ENCODE peak calls at places on chromosomes 11 and 22, in five cellular contexts. Q is HS-5; M is CD4-positive, alpha-beta T cell; Z is GM13976; T is ovary. C is an unnamed sample.

GRCh38 chr11:116874251-116874650 is 36.8 kb upstream of the APOA1 start:
- DNase-seq in Q (no peak), M (no peak), Z (no peak), T (no peak), C (no peak)

GRCh38 chr22:36884314-36885158 is 23.7 kb downstream of the NCF4 start:
- DNase-seq in Q (no peak), M (no peak), Z (no peak), T (no peak), C (no peak)

GRCh38 chr22:39188809-39189208 is 36.3 kb upstream of the CBX7 start:
- DNase-seq in Q (no peak), M (no peak), Z (no peak), T (no peak), C (no peak)

GRCh38 chr22:49670610-49671330 is 156.9 kb downstream of the BRD1 start:
- DNase-seq in Q (no peak), M (no peak), Z (peak; percentile 67), T (no peak), C (peak; percentile 59)

GRCh38 chr11:67357831-67358555 is 4.6 kb upstream of the POLD4 start:
- DNase-seq in Q (no peak), M (no peak), Z (no peak), T (no peak), C (no peak)

GRCh38 chr11:43709689-43710088 is 29.2 kb downstream of the HSD17B12 start:
- DNase-seq in Q (no peak), M (no peak), Z (no peak), T (no peak), C (no peak)

GRCh38 chr11:110121204-110121603 is 28.0 kb downstream of the ZC3H12C start:
- DNase-seq in Q (peak; percentile 54), M (no peak), Z (no peak), T (no peak), C (no peak)

GRCh38 chr22:41766476-41766875 is 34.0 kb upstream of the CCDC134 start:
- DNase-seq in Q (no peak), M (no peak), Z (no peak), T (no peak), C (no peak)

GRCh38 chr22:46373838-46374662 is 38.5 kb downstream of the TRMU start:
- DNase-seq in Q (no peak), M (peak; percentile 8), Z (no peak), T (no peak), C (no peak)